ENCODE peak calls at places on chromosome 10, in eight cellular contexts. Y is T-helper 9 cell, J is omental fat pad, D is amniotic stem cell, B is glutamatergic neuron, O is pulmonary artery endothelial cell, U is GM04504, E is uterus. H is an unnamed sample.

GRCh38 chr10:76036410-76036940 is 605.1 kb downstream of the LRMDA start:
- DNase-seq in Y (peak; percentile 1), J (peak; percentile 42), D (no peak), B (peak; percentile 79), O (no peak), U (peak; percentile 27), E (peak; percentile 89), H (peak; percentile 57)

GRCh38 chr10:100984670-100985177 is 2.6 kb downstream of the MRPL43 start:
- DNase-seq in Y (no peak), J (no peak), D (no peak), B (no peak), O (no peak), U (no peak), E (no peak), H (no peak)

GRCh38 chr10:54133201-54133600 is 667.8 kb downstream of the PCDH15 start:
- DNase-seq in Y (no peak), J (no peak), D (no peak), B (no peak), O (no peak), U (no peak), E (no peak), H (no peak)

GRCh38 chr10:89481662-89482061 is 53.7 kb downstream of the SLC16A12 start:
- DNase-seq in Y (no peak), J (no peak), D (peak; percentile 68), B (no peak), O (peak; percentile 35), U (peak; percentile 81), E (no peak), H (peak; percentile 83)

GRCh38 chr10:74432841-74433594 is 282.0 kb downstream of the ADK start:
- DNase-seq in Y (no peak), J (no peak), D (no peak), B (no peak), O (no peak), U (peak; percentile 42), E (no peak), H (peak; percentile 76)

GRCh38 chr10:69962746-69963135 is 89.9 kb upstream of the MACROH2A2 start:
- DNase-seq in Y (no peak), J (no peak), D (no peak), B (no peak), O (no peak), U (no peak), E (no peak), H (no peak)

GRCh38 chr10:127694580-127695193 is 42.3 kb upstream of the FOXI2 start:
- DNase-seq in Y (no peak), J (no peak), D (no peak), B (peak; percentile 81), O (no peak), U (no peak), E (no peak), H (peak; percentile 57)

GRCh38 chr10:132062181-132062515 is 3.6 kb upstream of the JAKMIP3 start:
- DNase-seq in Y (no peak), J (no peak), D (no peak), B (no peak), O (no peak), U (no peak), E (no peak), H (no peak)

GRCh38 chr10:118151461-118151860 is 104.7 kb upstream of the RAB11FIP2 start:
- DNase-seq in Y (no peak), J (no peak), D (no peak), B (no peak), O (no peak), U (no peak), E (no peak), H (no peak)

GRCh38 chr10:132787253-132788179 is 1.6 kb upstream of the NKX6-2 start:
- DNase-seq in Y (no peak), J (no peak), D (no peak), B (peak; percentile 76), O (no peak), U (no peak), E (no peak), H (no peak)

GRCh38 chr10:96556003-96556402 is 30.8 kb downstream of the TM9SF3 start:
- DNase-seq in Y (no peak), J (no peak), D (no peak), B (no peak), O (no peak), U (no peak), E (no peak), H (peak; percentile 18)

GRCh38 chr10:11145498-11145855 is 127.8 kb downstream of the CELF2 start:
- DNase-seq in Y (peak; percentile 50), J (no peak), D (no peak), B (no peak), O (no peak), U (no peak), E (no peak), H (no peak)

GRCh38 chr10:92750788-92751533 is 61.2 kb downstream of the HHEX start:
- DNase-seq in Y (no peak), J (no peak), D (no peak), B (no peak), O (no peak), U (peak; percentile 29), E (no peak), H (peak; percentile 54)

GRCh38 chr10:97328646-97329453 is 5.7 kb downstream of the FRAT2 start:
- DNase-seq in Y (no peak), J (no peak), D (no peak), B (no peak), O (no peak), U (no peak), E (no peak), H (no peak)

GRCh38 chr10:6423413-6424170 is 156.5 kb downstream of the PRKCQ start:
- DNase-seq in Y (no peak), J (no peak), D (no peak), B (no peak), O (no peak), U (no peak), E (no peak), H (no peak)

GRCh38 chr10:58384095-58384494 is 1.1 kb upstream of the TFAM start:
- DNase-seq in Y (no peak), J (no peak), D (no peak), B (no peak), O (no peak), U (no peak), E (no peak), H (peak; percentile 68)

GRCh38 chr10:6321880-6322279 is 119.1 kb downstream of the PFKFB3 start:
- DNase-seq in Y (no peak), J (no peak), D (no peak), B (no peak), O (no peak), U (peak; percentile 26), E (no peak), H (peak; percentile 54)

GRCh38 chr10:70692043-70692603 is 19.8 kb downstream of the ADAMTS14 start:
- DNase-seq in Y (no peak), J (no peak), D (no peak), B (no peak), O (no peak), U (no peak), E (no peak), H (no peak)

GRCh38 chr10:75111906-75112703 is 649 bp downstream of the SAMD8 start:
- DNase-seq in Y (peak; percentile 26), J (peak; percentile 37), D (no peak), B (peak; percentile 65), O (no peak), U (peak; percentile 18), E (peak; percentile 62), H (peak; percentile 71)

GRCh38 chr10:13969118-13969791 is 361.5 kb downstream of the FRMD4A start:
- DNase-seq in Y (no peak), J (no peak), D (no peak), B (no peak), O (no peak), U (no peak), E (no peak), H (peak; percentile 85)

GRCh38 chr10:112240441-112240840 is 42.8 kb upstream of the TECTB start:
- DNase-seq in Y (no peak), J (no peak), D (no peak), B (no peak), O (no peak), U (no peak), E (no peak), H (no peak)

GRCh38 chr10:28991738-28992270 is 297.1 kb upstream of the LYZL1 start:
- DNase-seq in Y (no peak), J (no peak), D (no peak), B (peak; percentile 68), O (no peak), U (no peak), E (no peak), H (peak; percentile 52)

GRCh38 chr10:132486539-132487121 is 51.0 kb upstream of the INPP5A start:
- DNase-seq in Y (no peak), J (no peak), D (no peak), B (no peak), O (no peak), U (no peak), E (peak; percentile 16), H (no peak)

GRCh38 chr10:17923728-17924127 is 28.0 kb upstream of the SLC39A12 start:
- DNase-seq in Y (no peak), J (no peak), D (peak; percentile 71), B (no peak), O (no peak), U (peak; percentile 83), E (peak; percentile 37), H (peak; percentile 85)

GRCh38 chr10:17984056-17984455 is 32.3 kb downstream of the SLC39A12 start:
- DNase-seq in Y (no peak), J (no peak), D (no peak), B (no peak), O (no peak), U (no peak), E (no peak), H (peak; percentile 85)

GRCh38 chr10:63346015-63346441 is 119.7 kb downstream of the JMJD1C start:
- DNase-seq in Y (no peak), J (no peak), D (no peak), B (no peak), O (no peak), U (no peak), E (no peak), H (peak; percentile 55)

H was measured in M059J.